ENCODE peak calls at places on chromosome 10, in seven cellular contexts. One of them, this sample, is unnamed.

GRCh38 chr10:52755297-52756062 is 17.1 kb downstream of the MBL2 start:
- DNase-seq in GM23338: no peak
- DNase-seq in neural progenitor cell: no peak
- DNase-seq in mammary epithelial cell: peak
- DNase-seq in fibroblast of lung: peak
- DNase-seq in PC-3: peak
- DNase-seq in K562: no peak
- DNase-seq in this sample: no peak

GRCh38 chr10:31693499-31693898 is 235.1 kb downstream of the ARHGAP12 start:
- DNase-seq in GM23338: no peak
- DNase-seq in neural progenitor cell: no peak
- DNase-seq in mammary epithelial cell: no peak
- DNase-seq in fibroblast of lung: no peak
- DNase-seq in PC-3: no peak
- DNase-seq in K562: no peak
- DNase-seq in this sample: no peak

GRCh38 chr10:51100221-51100620 is 25.9 kb downstream of the PRKG1 start:
- DNase-seq in GM23338: no peak
- DNase-seq in neural progenitor cell: no peak
- DNase-seq in mammary epithelial cell: no peak
- DNase-seq in fibroblast of lung: peak
- DNase-seq in PC-3: no peak
- DNase-seq in K562: no peak
- DNase-seq in this sample: no peak

GRCh38 chr10:90865400-90865799 is 6.4 kb upstream of the RPP30 start:
- DNase-seq in GM23338: peak
- DNase-seq in neural progenitor cell: no peak
- DNase-seq in mammary epithelial cell: no peak
- DNase-seq in fibroblast of lung: peak
- DNase-seq in PC-3: peak
- DNase-seq in K562: peak
- DNase-seq in this sample: no peak

GRCh38 chr10:84548869-84549268 is 220.5 kb downstream of the CCSER2 start:
- DNase-seq in GM23338: peak
- DNase-seq in neural progenitor cell: peak
- DNase-seq in mammary epithelial cell: no peak
- DNase-seq in fibroblast of lung: no peak
- DNase-seq in PC-3: no peak
- DNase-seq in K562: peak
- DNase-seq in this sample: no peak

GRCh38 chr10:121042342-121042741 is 191.2 kb downstream of the WDR11 start:
- DNase-seq in GM23338: no peak
- DNase-seq in neural progenitor cell: no peak
- DNase-seq in mammary epithelial cell: no peak
- DNase-seq in fibroblast of lung: no peak
- DNase-seq in PC-3: no peak
- DNase-seq in K562: no peak
- DNase-seq in this sample: no peak

GRCh38 chr10:132460691-132461090 is 63.7 kb downstream of the PWWP2B start:
- DNase-seq in GM23338: no peak
- DNase-seq in neural progenitor cell: no peak
- DNase-seq in mammary epithelial cell: no peak
- DNase-seq in fibroblast of lung: no peak
- DNase-seq in PC-3: no peak
- DNase-seq in K562: no peak
- DNase-seq in this sample: no peak

GRCh38 chr10:123585477-123586445 is 80.4 kb upstream of the GPR26 start:
- DNase-seq in GM23338: peak
- DNase-seq in neural progenitor cell: no peak
- DNase-seq in mammary epithelial cell: no peak
- DNase-seq in fibroblast of lung: no peak
- DNase-seq in PC-3: no peak
- DNase-seq in K562: no peak
- DNase-seq in this sample: no peak

GRCh38 chr10:110442746-110443145 is 55.0 kb upstream of the DUSP5 start:
- DNase-seq in GM23338: no peak
- DNase-seq in neural progenitor cell: peak
- DNase-seq in mammary epithelial cell: no peak
- DNase-seq in fibroblast of lung: no peak
- DNase-seq in PC-3: no peak
- DNase-seq in K562: no peak
- DNase-seq in this sample: no peak

GRCh38 chr10:57696641-57697040 is 571.1 kb downstream of the IPMK start:
- DNase-seq in GM23338: no peak
- DNase-seq in neural progenitor cell: no peak
- DNase-seq in mammary epithelial cell: peak
- DNase-seq in fibroblast of lung: peak
- DNase-seq in PC-3: peak
- DNase-seq in K562: no peak
- DNase-seq in this sample: no peak

GRCh38 chr10:77771851-77772250 is 134.2 kb upstream of the KCNMA1 start:
- DNase-seq in GM23338: no peak
- DNase-seq in neural progenitor cell: no peak
- DNase-seq in mammary epithelial cell: no peak
- DNase-seq in fibroblast of lung: no peak
- DNase-seq in PC-3: no peak
- DNase-seq in K562: no peak
- DNase-seq in this sample: no peak

GRCh38 chr10:80165173-80165572 is 32.6 kb downstream of the PLAC9 start:
- DNase-seq in GM23338: no peak
- DNase-seq in neural progenitor cell: no peak
- DNase-seq in mammary epithelial cell: peak
- DNase-seq in fibroblast of lung: peak
- DNase-seq in PC-3: peak
- DNase-seq in K562: peak
- DNase-seq in this sample: no peak

GRCh38 chr10:17109475-17110207 is 20.0 kb downstream of the CUBN start:
- DNase-seq in GM23338: no peak
- DNase-seq in neural progenitor cell: no peak
- DNase-seq in mammary epithelial cell: peak
- DNase-seq in fibroblast of lung: peak
- DNase-seq in PC-3: peak
- DNase-seq in K562: peak
- DNase-seq in this sample: no peak

GRCh38 chr10:115441907-115442520 is 348.8 kb downstream of the ATRNL1 start:
- DNase-seq in GM23338: no peak
- DNase-seq in neural progenitor cell: no peak
- DNase-seq in mammary epithelial cell: no peak
- DNase-seq in fibroblast of lung: no peak
- DNase-seq in PC-3: no peak
- DNase-seq in K562: no peak
- DNase-seq in this sample: no peak

GRCh38 chr10:129678186-129678585 is 211.1 kb downstream of the MGMT start:
- DNase-seq in GM23338: no peak
- DNase-seq in neural progenitor cell: no peak
- DNase-seq in mammary epithelial cell: no peak
- DNase-seq in fibroblast of lung: no peak
- DNase-seq in PC-3: peak
- DNase-seq in K562: no peak
- DNase-seq in this sample: no peak

GRCh38 chr10:132187421-132188138 is 832 bp downstream of the DPYSL4 start:
- DNase-seq in GM23338: peak
- DNase-seq in neural progenitor cell: peak
- DNase-seq in mammary epithelial cell: no peak
- DNase-seq in fibroblast of lung: no peak
- DNase-seq in PC-3: no peak
- DNase-seq in K562: no peak
- DNase-seq in this sample: no peak

GRCh38 chr10:42836771-42837468 is 54.3 kb downstream of the BMS1 start:
- DNase-seq in GM23338: peak
- DNase-seq in neural progenitor cell: no peak
- DNase-seq in mammary epithelial cell: peak
- DNase-seq in fibroblast of lung: peak
- DNase-seq in PC-3: peak
- DNase-seq in K562: no peak
- DNase-seq in this sample: no peak

GRCh38 chr10:114163062-114163861 is 10.7 kb downstream of the CCDC186 start:
- DNase-seq in GM23338: peak
- DNase-seq in neural progenitor cell: no peak
- DNase-seq in mammary epithelial cell: no peak
- DNase-seq in fibroblast of lung: peak
- DNase-seq in PC-3: no peak
- DNase-seq in K562: no peak
- DNase-seq in this sample: no peak

GRCh38 chr10:111874586-111874985 is 309.0 kb downstream of the GPAM start:
- DNase-seq in GM23338: no peak
- DNase-seq in neural progenitor cell: no peak
- DNase-seq in mammary epithelial cell: no peak
- DNase-seq in fibroblast of lung: peak
- DNase-seq in PC-3: no peak
- DNase-seq in K562: no peak
- DNase-seq in this sample: no peak
- H2AFZ ChIP-seq in GM23338: no peak
- H2AFZ ChIP-seq in neural progenitor cell: no peak
- H2AFZ ChIP-seq in mammary epithelial cell: no peak
- H2AFZ ChIP-seq in fibroblast of lung: no peak
- H2AFZ ChIP-seq in PC-3: no peak
- H2AFZ ChIP-seq in K562: no peak
- H2AFZ ChIP-seq in this sample: no peak

DNA sequence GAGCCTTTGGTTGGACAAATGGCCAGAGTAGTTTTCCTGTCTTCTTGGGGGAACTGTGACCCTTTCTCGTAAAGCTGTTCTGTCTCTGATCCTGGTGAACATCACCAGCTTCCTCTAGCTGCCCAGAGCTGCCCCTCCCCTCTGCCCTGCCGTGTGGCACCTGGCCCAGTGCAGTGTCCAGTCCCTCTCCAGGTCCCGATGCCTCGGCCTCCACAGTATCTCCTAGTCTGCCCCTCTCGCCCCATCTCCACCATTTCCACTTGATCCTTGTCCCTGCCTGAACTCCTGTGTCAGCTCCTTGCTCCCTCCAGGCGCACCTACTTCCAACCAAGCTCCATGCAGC is 133.5 kb downstream of the GRK5 start:
- DNase-seq in GM23338: no peak
- DNase-seq in neural progenitor cell: no peak
- DNase-seq in mammary epithelial cell: no peak
- DNase-seq in fibroblast of lung: no peak
- DNase-seq in PC-3: no peak
- DNase-seq in K562: no peak
- DNase-seq in this sample: no peak
- H2AFZ ChIP-seq in GM23338: no peak
- H2AFZ ChIP-seq in neural progenitor cell: no peak
- H2AFZ ChIP-seq in mammary epithelial cell: no peak
- H2AFZ ChIP-seq in fibroblast of lung: no peak
- H2AFZ ChIP-seq in PC-3: no peak
- H2AFZ ChIP-seq in K562: no peak
- H2AFZ ChIP-seq in this sample: no peak

GRCh38 chr10:1150638-1150955 is 94.4 kb downstream of the WDR37 start:
- DNase-seq in GM23338: no peak
- DNase-seq in neural progenitor cell: no peak
- DNase-seq in mammary epithelial cell: no peak
- DNase-seq in fibroblast of lung: no peak
- DNase-seq in PC-3: no peak
- DNase-seq in K562: no peak
- DNase-seq in this sample: no peak

GRCh38 chr10:1148855-1149620 is 92.9 kb downstream of the WDR37 start:
- DNase-seq in GM23338: peak
- DNase-seq in neural progenitor cell: no peak
- DNase-seq in mammary epithelial cell: no peak
- DNase-seq in fibroblast of lung: no peak
- DNase-seq in PC-3: no peak
- DNase-seq in K562: no peak
- DNase-seq in this sample: no peak

GRCh38 chr10:1147810-1148209 is 91.6 kb downstream of the WDR37 start:
- DNase-seq in GM23338: no peak
- DNase-seq in neural progenitor cell: no peak
- DNase-seq in mammary epithelial cell: no peak
- DNase-seq in fibroblast of lung: no peak
- DNase-seq in PC-3: no peak
- DNase-seq in K562: no peak
- DNase-seq in this sample: no peak

GRCh38 chr10:1151071-1152033 is 95.2 kb downstream of the WDR37 start:
- DNase-seq in GM23338: no peak
- DNase-seq in neural progenitor cell: no peak
- DNase-seq in mammary epithelial cell: peak
- DNase-seq in fibroblast of lung: no peak
- DNase-seq in PC-3: no peak
- DNase-seq in K562: no peak
- DNase-seq in this sample: no peak

DNA sequence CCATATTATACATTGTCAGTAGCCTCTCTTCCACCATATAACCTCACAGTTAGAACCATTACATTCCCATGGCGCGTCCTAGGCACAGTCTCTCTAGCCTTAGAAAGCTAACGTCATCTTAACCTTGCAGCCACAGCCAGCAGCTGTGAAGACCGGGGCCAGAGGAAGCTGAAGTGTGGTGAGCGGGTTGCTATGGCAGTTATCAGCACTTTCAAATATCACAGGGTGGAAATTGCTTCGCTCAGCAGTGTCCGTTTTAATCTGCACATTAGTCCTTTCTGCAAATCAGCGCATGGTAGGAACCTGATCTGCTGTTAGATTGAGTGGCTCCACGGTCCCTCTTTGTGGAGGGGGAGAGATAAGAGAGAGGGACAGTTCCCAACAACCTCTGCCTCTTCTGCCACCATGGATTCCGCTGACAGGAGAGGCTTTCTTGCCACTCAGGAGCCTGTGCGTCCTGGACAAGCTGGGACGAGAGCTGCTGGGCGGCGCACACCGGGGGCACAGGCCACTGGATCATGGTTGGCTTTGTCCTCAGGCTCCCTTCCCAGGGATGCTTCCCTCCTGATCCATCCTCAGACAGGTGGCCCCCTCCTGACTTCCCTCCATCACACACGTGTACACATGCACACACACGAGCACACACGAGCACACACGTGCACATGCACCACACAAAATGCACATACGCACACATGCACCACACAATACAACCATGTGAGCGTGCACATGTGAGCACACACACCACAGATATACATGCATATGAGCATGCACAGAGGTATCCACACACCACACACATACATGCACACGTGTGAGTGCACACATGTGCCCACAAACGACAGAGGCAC is 93.8 kb downstream of the WDR37 start:
- DNase-seq in GM23338: no peak
- DNase-seq in neural progenitor cell: no peak
- DNase-seq in mammary epithelial cell: no peak
- DNase-seq in fibroblast of lung: no peak
- DNase-seq in PC-3: no peak
- DNase-seq in K562: peak
- DNase-seq in this sample: no peak
- H2AFZ ChIP-seq in GM23338: no peak
- H2AFZ ChIP-seq in neural progenitor cell: no peak
- H2AFZ ChIP-seq in mammary epithelial cell: no peak
- H2AFZ ChIP-seq in fibroblast of lung: no peak
- H2AFZ ChIP-seq in PC-3: no peak
- H2AFZ ChIP-seq in K562: no peak
- H2AFZ ChIP-seq in this sample: no peak

DNA sequence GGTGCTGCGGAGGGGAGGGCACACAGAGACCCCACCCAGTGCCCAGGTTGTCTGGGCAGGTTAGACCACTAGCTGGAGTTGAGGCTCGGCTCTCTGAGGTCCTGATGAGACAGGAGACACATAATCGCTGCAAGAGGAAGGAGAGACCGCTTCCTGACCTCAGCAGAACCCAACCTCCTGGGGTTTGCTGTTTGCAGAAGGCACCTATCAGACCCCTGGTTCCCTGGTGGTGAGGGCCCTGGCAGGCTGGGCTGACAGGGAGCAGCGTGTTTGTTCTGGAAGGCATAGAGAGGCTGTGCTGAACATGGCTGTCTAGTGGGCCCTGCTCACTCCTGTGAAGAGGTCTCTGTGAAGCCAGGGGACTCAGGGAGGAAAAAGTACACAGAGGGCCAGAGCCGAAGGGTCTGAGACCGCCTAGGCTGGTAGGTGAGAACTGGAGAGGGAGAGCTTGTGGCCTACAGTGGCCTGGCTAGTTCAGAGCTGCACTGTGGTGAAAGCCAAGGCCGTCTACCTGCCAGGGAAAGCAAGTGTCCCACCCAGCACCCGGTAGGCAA is 39.4 kb upstream of the NPFFR1 start:
- DNase-seq in GM23338: no peak
- DNase-seq in neural progenitor cell: no peak
- DNase-seq in mammary epithelial cell: no peak
- DNase-seq in fibroblast of lung: no peak
- DNase-seq in PC-3: no peak
- DNase-seq in K562: no peak
- DNase-seq in this sample: no peak
- H2AFZ ChIP-seq in GM23338: no peak
- H2AFZ ChIP-seq in neural progenitor cell: no peak
- H2AFZ ChIP-seq in mammary epithelial cell: no peak
- H2AFZ ChIP-seq in fibroblast of lung: no peak
- H2AFZ ChIP-seq in PC-3: no peak
- H2AFZ ChIP-seq in K562: no peak
- H2AFZ ChIP-seq in this sample: no peak

This sample was measured in keratinocyte.